ENCODE peak calls at places on chromosomes 13 and 19, in seven cellular contexts. A is GM12878, X is HepG2, S is HCT116, U is SK-N-SH, G is H1, Y is K562. J is an unnamed sample.

GRCh38 chr13:100156786-100157185 is 67.9 kb downstream of the PCCA start:
- DNase-seq in A (no peak), X (no peak), S (no peak), U (no peak), G (no peak), Y (no peak), J (peak; percentile 18)

GRCh38 chr13:73365681-73366080 is 306.9 kb downstream of the KLF5 start:
- DNase-seq in A (no peak), X (no peak), S (no peak), U (no peak), G (no peak), Y (no peak), J (no peak)

GRCh38 chr19:13813147-13813546 is 17.9 kb downstream of the ZSWIM4 start:
- DNase-seq in A (no peak), X (no peak), S (no peak), U (no peak), G (no peak), Y (no peak), J (no peak)

GRCh38 chr19:28239270-28239669 is 973.7 kb downstream of the UQCRFS1 start:
- DNase-seq in A (no peak), X (no peak), S (no peak), U (peak; percentile 12), G (peak; percentile 78), Y (peak; percentile 35), J (no peak)

GRCh38 chr13:94537740-94538630 is 58.0 kb downstream of the TGDS start:
- DNase-seq in A (no peak), X (no peak), S (no peak), U (no peak), G (no peak), Y (no peak), J (no peak)

GRCh38 chr13:60066206-60066605 is 97.5 kb downstream of the DIAPH3 start:
- DNase-seq in A (no peak), X (no peak), S (no peak), U (no peak), G (no peak), Y (no peak), J (no peak)

GRCh38 chr19:8609210-8610040 is 1.1 kb downstream of the ADAMTS10 start:
- DNase-seq in A (no peak), X (peak; percentile 32), S (peak; percentile 15), U (peak; percentile 92), G (peak; percentile 82), Y (peak; percentile 42), J (no peak)

GRCh38 chr19:11373166-11373884 is 1.1 kb upstream of the SWSAP1 start:
- DNase-seq in A (no peak), X (no peak), S (no peak), U (peak; percentile 86), G (no peak), Y (no peak), J (peak; percentile 37)

GRCh38 chr19:3949997-3950859 is 17.4 kb downstream of the NMRK2 start:
- DNase-seq in A (no peak), X (no peak), S (no peak), U (no peak), G (no peak), Y (peak; percentile 30), J (no peak)

GRCh38 chr19:1852294-1852646 is 4.0 kb upstream of the REXO1 start:
- DNase-seq in A (no peak), X (no peak), S (no peak), U (no peak), G (no peak), Y (no peak), J (no peak)

GRCh38 chr19:54216869-54217268 is 5.9 kb downstream of the LILRB3 start:
- DNase-seq in A (no peak), X (no peak), S (no peak), U (no peak), G (no peak), Y (no peak), J (no peak)

GRCh38 chr13:66312312-66313087 is 917.6 kb downstream of the PCDH9 start:
- DNase-seq in A (no peak), X (peak; percentile 6), S (no peak), U (no peak), G (no peak), Y (no peak), J (peak; percentile 1)

GRCh38 chr13:98239156-98240076 is 62.3 kb upstream of the RNF113B start:
- DNase-seq in A (no peak), X (no peak), S (no peak), U (no peak), G (peak; percentile 56), Y (no peak), J (no peak)

GRCh38 chr13:99600318-99600717 is 99.0 kb downstream of the TM9SF2 start:
- DNase-seq in A (no peak), X (peak; percentile 31), S (no peak), U (peak; percentile 30), G (peak; percentile 83), Y (peak; percentile 14), J (no peak)

GRCh38 chr19:48741222-48741999 is 1.0 kb upstream of the RASIP1 start:
- DNase-seq in A (no peak), X (no peak), S (no peak), U (peak; percentile 81), G (peak; percentile 97), Y (peak; percentile 96), J (no peak)

GRCh38 chr13:31485651-31486051 is 253.7 kb upstream of the RXFP2 start:
- DNase-seq in A (no peak), X (no peak), S (no peak), U (peak; percentile 23), G (no peak), Y (no peak), J (no peak)

GRCh38 chr19:15154002-15154612 is 46.7 kb downstream of the NOTCH3 start:
- DNase-seq in A (no peak), X (peak; percentile 49), S (peak; percentile 37), U (peak; percentile 54), G (peak; percentile 84), Y (peak; percentile 66), J (peak; percentile 36)

GRCh38 chr19:2164020-2164988 is 571 bp downstream of the DOT1L start:
- DNase-seq in A (no peak), X (no peak), S (no peak), U (no peak), G (peak; percentile 68), Y (no peak), J (no peak)

GRCh38 chr19:11324079-11324661 is 15.3 kb downstream of the RAB3D start:
- DNase-seq in A (peak; percentile 71), X (peak; percentile 86), S (no peak), U (peak; percentile 91), G (no peak), Y (peak; percentile 37), J (peak; percentile 17)

GRCh38 chr19:35130761-35131720 is 3.8 kb downstream of the LGI4 start:
- DNase-seq in A (no peak), X (peak; percentile 43), S (no peak), U (no peak), G (no peak), Y (no peak), J (no peak)

GRCh38 chr13:111602874-111603273 is 282.4 kb downstream of the TEX29 start:
- DNase-seq in A (no peak), X (no peak), S (no peak), U (no peak), G (no peak), Y (no peak), J (no peak)

GRCh38 chr19:16417660-16418596 is 53.8 kb downstream of the EPS15L1 start:
- DNase-seq in A (no peak), X (peak; percentile 30), S (peak; percentile 35), U (peak; percentile 91), G (peak; percentile 90), Y (peak; percentile 77), J (peak; percentile 70)

GRCh38 chr19:47657719-47658118 is 48.8 kb downstream of the BICRA start:
- DNase-seq in A (no peak), X (no peak), S (no peak), U (no peak), G (no peak), Y (no peak), J (no peak)

GRCh38 chr19:926595-927043 is 784 bp downstream of the ARID3A start:
- DNase-seq in A (no peak), X (no peak), S (no peak), U (no peak), G (no peak), Y (peak; percentile 57), J (peak; percentile 43)

GRCh38 chr19:48554385-48555091 is 2.6 kb downstream of the SULT2B1 start:
- DNase-seq in A (no peak), X (peak; percentile 67), S (no peak), U (no peak), G (peak; percentile 75), Y (no peak), J (no peak)

DNA sequence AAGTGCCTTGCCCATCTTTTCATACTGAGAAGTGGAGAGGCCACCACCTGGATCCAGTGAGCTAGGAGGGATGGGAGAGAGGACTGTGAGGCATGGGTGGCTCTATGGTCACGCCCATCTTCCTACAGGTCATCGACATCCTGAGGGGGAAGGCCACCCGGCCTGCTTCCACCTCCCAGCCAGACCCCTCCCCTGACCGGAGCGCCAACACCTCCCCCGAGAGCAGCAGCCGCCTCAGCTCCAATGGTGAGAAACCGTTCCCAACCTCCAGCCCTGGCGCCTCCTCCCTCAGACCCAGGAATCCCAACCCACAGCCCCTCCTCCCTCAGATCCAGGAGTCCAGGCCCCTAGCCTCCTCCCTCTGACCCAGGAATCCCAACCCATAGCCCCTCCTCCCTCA is 10.1 kb downstream of the BCL3 start:
- DNase-seq in A (no peak), X (no peak), S (no peak), U (peak; percentile 45), G (peak; percentile 78), Y (no peak), J (no peak)
- TF ChIP-seq JUND in A (no peak), X (no peak), S (no peak), U (no peak), G (no peak), Y (no peak), J (no peak)

GRCh38 chr13:50722437-50723125 is 120.9 kb downstream of the DLEU7 start:
- DNase-seq in A (no peak), X (no peak), S (no peak), U (no peak), G (no peak), Y (no peak), J (no peak)
- TF ChIP-seq JUND in A (no peak), X (no peak), S (no peak), U (no peak), G (no peak), Y (no peak), J (no peak)

DNA sequence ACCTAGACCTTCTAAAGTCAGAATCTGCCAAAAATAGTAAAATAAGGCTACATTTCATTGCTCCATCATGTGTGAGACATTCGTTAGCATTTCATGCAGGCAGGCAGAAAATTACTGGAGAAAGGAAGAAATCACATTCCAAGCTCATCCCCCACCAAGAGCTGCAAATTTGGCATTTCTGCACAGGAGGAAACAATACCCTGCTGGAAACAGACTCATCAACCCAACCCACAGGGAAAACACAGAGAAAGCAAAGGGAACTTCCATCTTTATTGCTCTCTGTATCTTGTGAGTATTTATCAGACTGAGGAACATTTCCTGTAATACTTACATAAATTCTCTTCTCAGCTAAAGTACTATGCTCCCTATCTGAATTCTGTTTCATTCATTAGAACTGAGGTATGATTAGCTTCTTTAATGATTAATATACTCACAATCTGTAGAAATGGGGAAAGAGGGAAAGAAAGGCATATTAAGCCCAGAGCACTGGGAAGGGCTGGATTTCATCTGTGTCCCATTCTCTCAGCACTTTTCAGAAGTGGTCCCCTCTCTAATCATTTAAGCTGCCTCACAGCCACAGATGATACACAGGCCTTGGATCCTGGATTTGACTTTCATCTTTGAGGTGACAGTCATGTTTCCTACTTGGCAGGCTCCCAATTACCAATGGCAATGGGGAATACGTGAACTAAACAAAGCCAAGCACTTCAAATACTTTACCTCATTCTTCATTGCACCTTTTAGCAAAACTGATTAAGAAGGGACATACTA is 95.5 kb downstream of the KCTD12 start:
- DNase-seq in A (no peak), X (no peak), S (no peak), U (no peak), G (no peak), Y (no peak), J (no peak)
- TF ChIP-seq JUND in A (no peak), X (no peak), S (no peak), U (no peak), G (no peak), Y (no peak), J (no peak)

GRCh38 chr13:113029061-113029445 is 60.0 kb downstream of the MCF2L start:
- DNase-seq in A (no peak), X (no peak), S (no peak), U (no peak), G (no peak), Y (no peak), J (no peak)
- TF ChIP-seq JUND in A (no peak), X (no peak), S (no peak), U (no peak), G (no peak), Y (no peak), J (no peak)